ENCODE peak calls at places on chromosomes 7 and 10, in ten cellular contexts. C is AG09309, A is spleen, N is AG04449, D is omental fat pad, R is BJ, M is osteocyte, H is OCI-LY7, E is GM12865, L is endothelial cell of umbilical vein. Q is an unnamed sample.
A peak's percentile ranks its signal among the peaks of the same experiment; 100 is the strongest.

GRCh38 chr7:121994625-121995410 is 121.9 kb downstream of the PTPRZ1 start:
- DNase-seq in A (no peak), R (peak; percentile 16), H (peak; percentile 60), L (peak; percentile 69), E (peak; percentile 75), C (peak; percentile 63), D (peak; percentile 31), N (peak; percentile 47), M (no peak), Q (peak; percentile 45)

GRCh38 chr7:147161405-147161804 is 1044.8 kb downstream of the CNTNAP2 start:
- DNase-seq in H (no peak), R (no peak), D (no peak), A (no peak), C (no peak), M (no peak), N (no peak), E (no peak), L (no peak), Q (no peak)

GRCh38 chr7:85074-85945 is 107.1 kb upstream of the FAM20C start:
- DNase-seq in N (no peak), L (no peak), R (no peak), E (no peak), H (no peak), C (no peak), A (no peak), M (peak; percentile 77), D (no peak), Q (no peak)

GRCh38 chr7:29270579-29270978 is 76.0 kb downstream of the CHN2 start:
- DNase-seq in A (no peak), R (no peak), C (no peak), L (no peak), E (no peak), N (no peak), D (no peak), H (no peak), M (no peak), Q (no peak)

GRCh38 chr7:92730808-92731207 is 105.6 kb downstream of the CDK6 start:
- DNase-seq in R (no peak), E (no peak), H (no peak), D (no peak), M (no peak), A (no peak), L (no peak), N (no peak), C (no peak), Q (no peak)

GRCh38 chr7:157122800-157123495 is 15.8 kb upstream of the UBE3C start:
- DNase-seq in R (no peak), L (no peak), C (no peak), D (no peak), H (no peak), N (no peak), E (no peak), M (no peak), A (no peak), Q (no peak)

GRCh38 chr7:131764143-131764795 is 207.8 kb upstream of the PODXL start:
- DNase-seq in R (no peak), A (no peak), L (no peak), M (no peak), C (no peak), H (no peak), N (no peak), D (no peak), E (no peak), Q (no peak)

GRCh38 chr10:76080991-76081390 is 649.6 kb downstream of the LRMDA start:
- DNase-seq in D (no peak), N (no peak), M (peak; percentile 6), L (no peak), E (no peak), C (no peak), A (no peak), R (no peak), H (no peak), Q (no peak)

GRCh38 chr10:114346176-114347031 is 57.9 kb downstream of the AFAP1L2 start:
- DNase-seq in A (peak; percentile 70), R (no peak), M (no peak), L (no peak), E (peak; percentile 34), C (no peak), N (no peak), D (no peak), H (no peak), Q (no peak)

GRCh38 chr7:132708501-132708900 is 132.2 kb upstream of the PLXNA4 start:
- DNase-seq in A (no peak), R (no peak), E (no peak), L (no peak), N (no peak), H (no peak), C (no peak), D (no peak), M (no peak), Q (no peak)

GRCh38 chr10:31635415-31636065 is 293.1 kb downstream of the ARHGAP12 start:
- DNase-seq in E (no peak), A (no peak), R (no peak), D (no peak), N (no peak), C (no peak), L (no peak), M (no peak), H (no peak), Q (no peak)

GRCh38 chr7:32506266-32507054 is 11.2 kb downstream of the AVL9 start:
- DNase-seq in A (no peak), D (no peak), L (peak; percentile 64), M (peak; percentile 8), C (peak; percentile 89), H (no peak), R (peak; percentile 44), E (peak; percentile 14), N (peak; percentile 84), Q (no peak)

GRCh38 chr10:100109670-100110069 is 28.0 kb upstream of the CPN1 start:
- DNase-seq in M (no peak), E (peak; percentile 21), D (no peak), R (no peak), N (no peak), A (no peak), L (no peak), C (no peak), H (peak; percentile 51), Q (no peak)

DNA sequence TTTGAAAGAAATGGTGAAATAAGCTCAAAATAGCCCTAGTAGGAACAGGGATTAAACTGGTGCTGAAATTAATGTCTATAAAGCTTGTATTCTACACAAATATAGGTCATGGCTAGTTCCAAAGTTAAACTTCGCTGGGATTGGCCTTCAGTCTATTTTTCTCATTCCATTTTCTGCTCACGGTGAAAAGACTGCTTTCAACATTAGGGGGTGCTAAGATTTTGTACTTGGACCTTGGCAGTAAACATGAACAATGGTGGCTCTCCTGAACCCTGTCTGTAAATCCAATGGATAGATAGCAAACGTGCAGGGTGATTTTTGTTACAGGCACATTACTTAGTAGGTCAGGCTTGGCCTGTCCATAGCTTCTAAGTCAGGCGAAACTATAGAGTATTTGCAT is 36.0 kb upstream of the RSU1 start:
- DNase-seq in L (peak; percentile 73), R (no peak), N (no peak), H (no peak), A (no peak), E (peak; percentile 16), M (no peak), C (no peak), D (no peak), Q (no peak)
- TF ChIP-seq CTCF in L (peak; percentile 35), R (peak; percentile 51), N (peak; percentile 53), H (peak; percentile 41), A (peak; percentile 8), E (peak; percentile 9), M (peak; percentile 68), C (peak; percentile 40), D (no peak), Q (peak; percentile 22)

GRCh38 chr10:118259288-118259906 is 82.7 kb downstream of the FAM204A start:
- DNase-seq in N (no peak), E (peak; percentile 38), M (no peak), A (no peak), C (no peak), L (no peak), R (no peak), D (no peak), H (peak; percentile 32), Q (peak; percentile 39)
- TF ChIP-seq CTCF in N (peak; percentile 57), E (peak; percentile 62), M (peak; percentile 53), A (peak; percentile 16), C (peak; percentile 59), L (peak; percentile 46), R (peak; percentile 64), D (no peak), H (peak; percentile 80), Q (peak; percentile 30)

DNA sequence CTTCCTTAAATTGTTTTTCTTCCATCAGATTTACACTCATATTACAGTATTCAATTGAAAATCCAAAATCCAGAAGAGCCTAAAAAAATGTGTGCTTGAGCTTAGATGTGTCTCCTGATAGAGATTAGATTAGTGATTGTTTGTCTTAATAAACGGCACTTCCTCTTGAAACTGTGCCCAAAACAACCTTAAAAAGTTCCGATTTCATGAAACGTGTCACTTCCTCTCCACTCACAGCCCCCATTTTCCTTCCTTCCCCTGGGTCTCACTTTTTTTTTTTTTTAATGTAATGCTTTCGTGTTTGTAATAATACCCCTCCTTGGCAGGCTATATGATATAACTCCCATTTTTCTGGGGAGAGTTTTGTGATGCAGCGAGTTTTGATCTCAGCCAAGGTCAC is 114.8 kb upstream of the ADO start:
- DNase-seq in L (peak; percentile 73), E (peak; percentile 58), H (peak; percentile 65), M (no peak), C (no peak), R (no peak), A (no peak), D (no peak), N (no peak), Q (no peak)
- TF ChIP-seq CTCF in L (no peak), E (no peak), H (no peak), M (no peak), C (no peak), R (no peak), A (no peak), D (no peak), N (no peak), Q (no peak)

GRCh38 chr10:133039107-133039822 is 48.5 kb upstream of the ADGRA1 start:
- DNase-seq in H (no peak), N (no peak), E (no peak), L (no peak), A (no peak), R (no peak), M (no peak), D (no peak), C (no peak), Q (no peak)
- TF ChIP-seq CTCF in H (no peak), N (no peak), E (no peak), L (no peak), A (no peak), R (no peak), M (no peak), D (no peak), C (no peak), Q (no peak)

DNA sequence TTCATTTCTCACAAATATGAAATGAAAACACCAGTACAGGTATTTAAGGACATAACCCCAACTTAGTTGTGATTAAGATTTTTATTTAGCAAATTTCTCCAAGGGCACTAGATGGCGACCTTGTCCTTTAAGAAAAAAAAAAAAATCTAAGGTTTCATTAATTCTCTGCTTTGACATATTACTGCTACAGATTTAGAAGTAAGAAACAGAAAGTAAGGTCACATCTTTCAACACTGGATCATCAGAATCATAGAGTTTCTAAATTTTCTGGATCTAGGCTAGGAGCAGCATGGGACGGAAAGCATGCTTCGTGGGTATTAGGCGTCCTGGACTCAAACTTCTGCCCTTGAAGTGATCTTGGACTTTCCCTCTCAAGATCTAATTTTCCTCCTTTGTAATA is 85.5 kb upstream of the PRKG1 start:
- DNase-seq in L (peak; percentile 33), C (no peak), E (peak; percentile 9), R (no peak), H (no peak), A (no peak), N (no peak), D (no peak), M (no peak), Q (peak; percentile 33)
- TF ChIP-seq CTCF in L (peak; percentile 13), C (peak; percentile 37), E (peak; percentile 13), R (peak; percentile 49), H (peak; percentile 79), A (peak; percentile 23), N (no peak), D (no peak), M (peak; percentile 61), Q (no peak)

Q was measured in GM20000.